ENCODE peak calls at places on chromosome 21, in four cellular contexts. H, O, M and W are unnamed samples.

GRCh38 chr21:28337319-28337718 is 655.4 kb downstream of the LTN1 start:
- DNase-seq in M (no peak), H (no peak), O (no peak), W (no peak)

GRCh38 chr21:32307706-32308105 is 9.1 kb downstream of the MRAP start:
- DNase-seq in H (no peak), O (no peak), M (no peak), W (no peak)

GRCh38 chr21:25708467-25709065 is 26.1 kb downstream of the ATP5PF start:
- DNase-seq in H (peak), M (peak), O (peak), W (no peak)

GRCh38 chr21:44958471-44959191 is 18.8 kb downstream of the SLX9 start:
- DNase-seq in H (peak), O (no peak), M (no peak), W (no peak)

GRCh38 chr21:31683029-31683428 is 23.5 kb downstream of the SOD1 start:
- DNase-seq in M (no peak), O (no peak), H (no peak), W (no peak)

GRCh38 chr21:16678479-16678878 is 834.4 kb upstream of the CXADR start:
- DNase-seq in O (no peak), M (no peak), H (no peak), W (no peak)

GRCh38 chr21:29196664-29197052 is 66.2 kb downstream of the MAP3K7CL start:
- DNase-seq in H (no peak), O (no peak), M (no peak), W (no peak)

GRCh38 chr21:35321322-35322200 is 272.5 kb upstream of the RUNX1 start:
- DNase-seq in H (no peak), M (no peak), O (no peak), W (no peak)

GRCh38 chr21:33691945-33692594 is 49.8 kb downstream of the ITSN1 start:
- DNase-seq in O (no peak), M (no peak), H (no peak), W (no peak)

GRCh38 chr21:45994738-45995685 is 13.4 kb downstream of the COL6A1 start:
- DNase-seq in O (no peak), H (no peak), M (no peak), W (no peak)

GRCh38 chr21:17660449-17660848 is 47.7 kb upstream of the BTG3 start:
- DNase-seq in M (no peak), H (no peak), O (no peak), W (no peak)

GRCh38 chr21:42539931-42540343 is 26.3 kb downstream of the SLC37A1 start:
- DNase-seq in O (no peak), H (no peak), M (no peak), W (no peak)

GRCh38 chr21:36325373-36326010 is 5.5 kb downstream of the MORC3 start:
- DNase-seq in O (no peak), H (no peak), M (no peak), W (no peak)

GRCh38 chr21:44024895-44025353 is 12.8 kb downstream of the TRAPPC10 start:
- DNase-seq in H (peak), O (no peak), M (no peak), W (no peak)

GRCh38 chr21:31730687-31731111 is 1.2 kb downstream of the SCAF4 start:
- DNase-seq in H (no peak), M (no peak), O (no peak), W (no peak)

GRCh38 chr21:21196087-21196486 is 197.9 kb downstream of the NCAM2 start:
- DNase-seq in M (no peak), H (no peak), O (no peak), W (no peak)

GRCh38 chr21:39037807-39038405 is 145.3 kb downstream of the PSMG1 start:
- DNase-seq in M (no peak), O (no peak), H (no peak), W (no peak)

GRCh38 chr21:26881504-26882228 is 36.5 kb upstream of the ADAMTS1 start:
- DNase-seq in O (no peak), M (no peak), H (peak), W (no peak)

GRCh38 chr21:37407719-37408455 is 41.3 kb downstream of the DYRK1A start:
- DNase-seq in M (no peak), H (peak), O (no peak), W (no peak)

GRCh38 chr21:31282095-31282709 is 61.9 kb downstream of the TIAM1 start:
- DNase-seq in M (no peak), H (peak), O (no peak), W (no peak)

GRCh38 chr21:41678944-41679343 is 87.9 kb downstream of the RIPK4 start:
- DNase-seq in H (peak), O (no peak), M (no peak), W (peak)

GRCh38 chr21:33578214-33578613 is 10.3 kb downstream of the DONSON start:
- DNase-seq in M (no peak), H (no peak), O (no peak), W (no peak)

GRCh38 chr21:33023574-33024277 is 2.0 kb upstream of the OLIG2 start:
- DNase-seq in M (no peak), H (no peak), O (no peak), W (no peak)

GRCh38 chr21:25234857-25235801 is 372.2 kb downstream of the MRPL39 start:
- DNase-seq in O (no peak), H (no peak), M (no peak), W (no peak)

GRCh38 chr21:44331650-44332306 is 7.4 kb downstream of the CFAP410 start:
- DNase-seq in O (no peak), H (no peak), M (no peak), W (no peak)

GRCh38 chr21:26813426-26813998 is 31.7 kb downstream of the ADAMTS1 start:
- DNase-seq in M (no peak), H (no peak), O (no peak), W (no peak)

GRCh38 chr21:16117851-16118592 is 388.2 kb downstream of the USP25 start:
- DNase-seq in M (no peak), O (no peak), H (peak), W (no peak)

GRCh38 chr21:42012763-42013329 is 2.7 kb upstream of the ZBTB21 start:
- DNase-seq in H (no peak), M (no peak), O (no peak), W (no peak)

GRCh38 chr21:42668620-42669019 is 15.2 kb downstream of the PDE9A start:
- DNase-seq in H (no peak), O (no peak), M (no peak), W (no peak)

GRCh38 chr21:36624105-36624504 is 74.8 kb upstream of the SIM2 start:
- DNase-seq in M (no peak), O (no peak), H (no peak), W (no peak)

GRCh38 chr21:46005481-46005881 is 23.9 kb downstream of the COL6A1 start:
- DNase-seq in M (no peak), O (no peak), H (no peak), W (no peak)

GRCh38 chr21:38524168-38525153 is 26.2 kb upstream of the ERG start:
- DNase-seq in O (no peak), H (no peak), M (no peak), W (no peak)

GRCh38 chr21:31802331-31802730 is 70.4 kb upstream of the SCAF4 start:
- DNase-seq in M (no peak), O (no peak), H (no peak), W (no peak)

GRCh38 chr21:45084881-45085536 is 10.6 kb downstream of the ADARB1 start:
- DNase-seq in O (no peak), M (no peak), H (no peak), W (no peak)

GRCh38 chr21:37220433-37220980 is 46.6 kb downstream of the VPS26C start:
- DNase-seq in M (no peak), O (no peak), H (peak), W (no peak)

GRCh38 chr21:40215941-40216340 is 348.7 kb downstream of the PCP4 start:
- DNase-seq in H (no peak), M (no peak), O (no peak), W (no peak)